ENCODE peak calls at places on chromosome 5, in eight cellular contexts. One of them, this sample, is unnamed.

GRCh38 chr5:67160985-67161384 is 35.6 kb downstream of the CD180 start:
- DNase-seq in body of pancreas: no peak
- DNase-seq in GM23248: peak; percentile 92
- DNase-seq in endodermal cell: no peak
- DNase-seq in aorta: no peak
- DNase-seq in CD4-positive, alpha-beta memory T cell: peak; percentile 43
- DNase-seq in naive thymus-derived CD4-positive, alpha-beta T cell: peak; percentile 53
- DNase-seq in OCI-LY7: no peak
- DNase-seq in this sample: no peak

GRCh38 chr5:125274211-125274610 is 527.8 kb upstream of the ZNF608 start:
- DNase-seq in body of pancreas: no peak
- DNase-seq in GM23248: no peak
- DNase-seq in endodermal cell: no peak
- DNase-seq in aorta: no peak
- DNase-seq in CD4-positive, alpha-beta memory T cell: no peak
- DNase-seq in naive thymus-derived CD4-positive, alpha-beta T cell: no peak
- DNase-seq in OCI-LY7: no peak
- DNase-seq in this sample: no peak

GRCh38 chr5:103120607-103121200 is 603 bp downstream of the PPIP5K2 start:
- DNase-seq in body of pancreas: peak; percentile 8
- DNase-seq in GM23248: peak; percentile 44
- DNase-seq in endodermal cell: peak; percentile 66
- DNase-seq in aorta: no peak
- DNase-seq in CD4-positive, alpha-beta memory T cell: no peak
- DNase-seq in naive thymus-derived CD4-positive, alpha-beta T cell: no peak
- DNase-seq in OCI-LY7: peak; percentile 38
- DNase-seq in this sample: no peak

GRCh38 chr5:78648359-78649219 is at the start of gene LHFPL2:
- DNase-seq in body of pancreas: peak; percentile 87
- DNase-seq in GM23248: peak; percentile 83
- DNase-seq in endodermal cell: peak; percentile 91
- DNase-seq in aorta: peak; percentile 86
- DNase-seq in CD4-positive, alpha-beta memory T cell: peak; percentile 9
- DNase-seq in naive thymus-derived CD4-positive, alpha-beta T cell: no peak
- DNase-seq in OCI-LY7: peak; percentile 75
- DNase-seq in this sample: peak; percentile 93

GRCh38 chr5:55234171-55234700 is 828 bp upstream of the CCNO start:
- DNase-seq in body of pancreas: peak; percentile 55
- DNase-seq in GM23248: peak; percentile 62
- DNase-seq in endodermal cell: peak; percentile 71
- DNase-seq in aorta: peak; percentile 52
- DNase-seq in CD4-positive, alpha-beta memory T cell: no peak
- DNase-seq in naive thymus-derived CD4-positive, alpha-beta T cell: no peak
- DNase-seq in OCI-LY7: no peak
- DNase-seq in this sample: no peak

GRCh38 chr5:37738057-37738691 is 101.7 kb downstream of the GDNF start:
- DNase-seq in body of pancreas: no peak
- DNase-seq in GM23248: peak; percentile 95
- DNase-seq in endodermal cell: no peak
- DNase-seq in aorta: no peak
- DNase-seq in CD4-positive, alpha-beta memory T cell: peak; percentile 33
- DNase-seq in naive thymus-derived CD4-positive, alpha-beta T cell: no peak
- DNase-seq in OCI-LY7: no peak
- DNase-seq in this sample: no peak

GRCh38 chr5:3377831-3378230 is 217.8 kb upstream of the IRX1 start:
- DNase-seq in body of pancreas: no peak
- DNase-seq in GM23248: no peak
- DNase-seq in endodermal cell: no peak
- DNase-seq in aorta: no peak
- DNase-seq in CD4-positive, alpha-beta memory T cell: no peak
- DNase-seq in naive thymus-derived CD4-positive, alpha-beta T cell: no peak
- DNase-seq in OCI-LY7: no peak
- DNase-seq in this sample: no peak

GRCh38 chr5:174599992-174600391 is 124.4 kb upstream of the MSX2 start:
- DNase-seq in body of pancreas: no peak
- DNase-seq in GM23248: no peak
- DNase-seq in endodermal cell: peak; percentile 82
- DNase-seq in aorta: no peak
- DNase-seq in CD4-positive, alpha-beta memory T cell: no peak
- DNase-seq in naive thymus-derived CD4-positive, alpha-beta T cell: no peak
- DNase-seq in OCI-LY7: no peak
- DNase-seq in this sample: no peak

GRCh38 chr5:95134326-95134725 is 150.6 kb downstream of the MCTP1 start:
- DNase-seq in body of pancreas: no peak
- DNase-seq in GM23248: no peak
- DNase-seq in endodermal cell: peak; percentile 53
- DNase-seq in aorta: no peak
- DNase-seq in CD4-positive, alpha-beta memory T cell: no peak
- DNase-seq in naive thymus-derived CD4-positive, alpha-beta T cell: no peak
- DNase-seq in OCI-LY7: no peak
- DNase-seq in this sample: no peak

GRCh38 chr5:79346420-79346824 is 110.5 kb downstream of the JMY start:
- DNase-seq in body of pancreas: no peak
- DNase-seq in GM23248: peak; percentile 88
- DNase-seq in endodermal cell: no peak
- DNase-seq in aorta: no peak
- DNase-seq in CD4-positive, alpha-beta memory T cell: no peak
- DNase-seq in naive thymus-derived CD4-positive, alpha-beta T cell: no peak
- DNase-seq in OCI-LY7: no peak
- DNase-seq in this sample: no peak

GRCh38 chr5:54083245-54083644 is 227.1 kb downstream of the ARL15 start:
- DNase-seq in body of pancreas: no peak
- DNase-seq in GM23248: no peak
- DNase-seq in endodermal cell: no peak
- DNase-seq in aorta: no peak
- DNase-seq in CD4-positive, alpha-beta memory T cell: no peak
- DNase-seq in naive thymus-derived CD4-positive, alpha-beta T cell: no peak
- DNase-seq in OCI-LY7: no peak
- DNase-seq in this sample: no peak

GRCh38 chr5:35822541-35822940 is 34.1 kb upstream of the IL7R start:
- DNase-seq in body of pancreas: no peak
- DNase-seq in GM23248: no peak
- DNase-seq in endodermal cell: no peak
- DNase-seq in aorta: no peak
- DNase-seq in CD4-positive, alpha-beta memory T cell: peak; percentile 59
- DNase-seq in naive thymus-derived CD4-positive, alpha-beta T cell: peak; percentile 82
- DNase-seq in OCI-LY7: no peak
- DNase-seq in this sample: no peak

GRCh38 chr5:95808686-95809413 is 13.7 kb downstream of the GLRX start:
- DNase-seq in body of pancreas: peak; percentile 53
- DNase-seq in GM23248: peak; percentile 88
- DNase-seq in endodermal cell: peak; percentile 40
- DNase-seq in aorta: peak; percentile 89
- DNase-seq in CD4-positive, alpha-beta memory T cell: peak; percentile 77
- DNase-seq in naive thymus-derived CD4-positive, alpha-beta T cell: peak; percentile 89
- DNase-seq in OCI-LY7: peak; percentile 97
- DNase-seq in this sample: peak; percentile 77

GRCh38 chr5:65802820-65803219 is 80.8 kb downstream of the NLN start:
- DNase-seq in body of pancreas: no peak
- DNase-seq in GM23248: no peak
- DNase-seq in endodermal cell: no peak
- DNase-seq in aorta: no peak
- DNase-seq in CD4-positive, alpha-beta memory T cell: no peak
- DNase-seq in naive thymus-derived CD4-positive, alpha-beta T cell: no peak
- DNase-seq in OCI-LY7: peak; percentile 21
- DNase-seq in this sample: no peak

GRCh38 chr5:126383246-126383645 is 40.0 kb upstream of the GRAMD2B start:
- DNase-seq in body of pancreas: no peak
- DNase-seq in GM23248: peak; percentile 55
- DNase-seq in endodermal cell: no peak
- DNase-seq in aorta: no peak
- DNase-seq in CD4-positive, alpha-beta memory T cell: no peak
- DNase-seq in naive thymus-derived CD4-positive, alpha-beta T cell: no peak
- DNase-seq in OCI-LY7: no peak
- DNase-seq in this sample: no peak

GRCh38 chr5:145855842-145856267 is 17.0 kb downstream of the GRXCR2 start:
- DNase-seq in body of pancreas: no peak
- DNase-seq in GM23248: no peak
- DNase-seq in endodermal cell: no peak
- DNase-seq in aorta: no peak
- DNase-seq in CD4-positive, alpha-beta memory T cell: no peak
- DNase-seq in naive thymus-derived CD4-positive, alpha-beta T cell: no peak
- DNase-seq in OCI-LY7: no peak
- DNase-seq in this sample: no peak

GRCh38 chr5:31485376-31486207 is 46.3 kb downstream of the DROSHA start:
- DNase-seq in body of pancreas: no peak
- DNase-seq in GM23248: no peak
- DNase-seq in endodermal cell: no peak
- DNase-seq in aorta: no peak
- DNase-seq in CD4-positive, alpha-beta memory T cell: no peak
- DNase-seq in naive thymus-derived CD4-positive, alpha-beta T cell: no peak
- DNase-seq in OCI-LY7: no peak
- DNase-seq in this sample: no peak

GRCh38 chr5:139193928-139194327 is 4.2 kb downstream of the SIL1 start:
- DNase-seq in body of pancreas: peak; percentile 20
- DNase-seq in GM23248: peak; percentile 44
- DNase-seq in endodermal cell: peak; percentile 56
- DNase-seq in aorta: no peak
- DNase-seq in CD4-positive, alpha-beta memory T cell: no peak
- DNase-seq in naive thymus-derived CD4-positive, alpha-beta T cell: no peak
- DNase-seq in OCI-LY7: no peak
- DNase-seq in this sample: no peak
- H3K4me3 ChIP-seq in body of pancreas: no peak overlapping the region
- H3K4me3 ChIP-seq in GM23248: no peak overlapping the region
- H3K4me3 ChIP-seq in endodermal cell: no peak overlapping the region
- H3K4me3 ChIP-seq in aorta: no peak overlapping the region
- H3K4me3 ChIP-seq in CD4-positive, alpha-beta memory T cell: no peak overlapping the region
- H3K4me3 ChIP-seq in naive thymus-derived CD4-positive, alpha-beta T cell: no peak overlapping the region
- H3K4me3 ChIP-seq in OCI-LY7: no peak overlapping the region
- H3K4me3 ChIP-seq in this sample: no peak overlapping the region

DNA sequence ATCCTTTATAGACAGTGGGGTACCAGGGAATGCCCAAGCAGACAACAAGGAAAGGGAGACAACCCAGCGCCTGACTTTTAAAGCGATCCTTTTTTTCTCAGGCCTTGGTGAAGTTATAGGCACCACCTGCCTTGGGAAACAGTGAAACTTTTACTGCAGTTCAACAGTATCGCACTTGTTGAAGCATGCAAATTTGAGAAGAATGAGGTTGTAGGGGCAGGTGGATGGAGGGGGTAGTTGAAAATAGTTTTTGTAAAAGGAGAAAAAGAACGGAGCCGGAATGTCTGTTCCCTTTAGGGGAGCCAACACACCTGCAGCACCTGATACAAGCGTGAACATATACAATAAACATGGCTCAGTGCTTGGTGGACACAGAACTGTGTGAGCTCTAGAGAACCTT is 190.2 kb upstream of the NR3C1 start:
- DNase-seq in body of pancreas: no peak
- DNase-seq in GM23248: no peak
- DNase-seq in endodermal cell: no peak
- DNase-seq in aorta: no peak
- DNase-seq in CD4-positive, alpha-beta memory T cell: no peak
- DNase-seq in naive thymus-derived CD4-positive, alpha-beta T cell: no peak
- DNase-seq in OCI-LY7: peak; percentile 81
- DNase-seq in this sample: no peak
- H3K27ac ChIP-seq in body of pancreas: no peak overlapping the region
- H3K27ac ChIP-seq in GM23248: no peak overlapping the region
- H3K27ac ChIP-seq in endodermal cell: no peak overlapping the region
- H3K27ac ChIP-seq in aorta: no peak overlapping the region
- H3K27ac ChIP-seq in CD4-positive, alpha-beta memory T cell: no peak overlapping the region
- H3K27ac ChIP-seq in naive thymus-derived CD4-positive, alpha-beta T cell: no peak overlapping the region
- H3K27ac ChIP-seq in OCI-LY7: peak overlapping the region; percentile 93
- H3K27ac ChIP-seq in this sample: no peak overlapping the region

GRCh38 chr5:157279605-157280239 is 13.8 kb downstream of the CYFIP2 start:
- DNase-seq in body of pancreas: no peak
- DNase-seq in GM23248: peak; percentile 6
- DNase-seq in endodermal cell: no peak
- DNase-seq in aorta: no peak
- DNase-seq in CD4-positive, alpha-beta memory T cell: no peak
- DNase-seq in naive thymus-derived CD4-positive, alpha-beta T cell: no peak
- DNase-seq in OCI-LY7: no peak
- DNase-seq in this sample: no peak

GRCh38 chr5:157280511-157280910 is 14.6 kb downstream of the CYFIP2 start:
- DNase-seq in body of pancreas: no peak
- DNase-seq in GM23248: no peak
- DNase-seq in endodermal cell: no peak
- DNase-seq in aorta: no peak
- DNase-seq in CD4-positive, alpha-beta memory T cell: no peak
- DNase-seq in naive thymus-derived CD4-positive, alpha-beta T cell: no peak
- DNase-seq in OCI-LY7: no peak
- DNase-seq in this sample: no peak

GRCh38 chr5:157280927-157281326 is 15.0 kb downstream of the CYFIP2 start:
- DNase-seq in body of pancreas: no peak
- DNase-seq in GM23248: peak; percentile 91
- DNase-seq in endodermal cell: no peak
- DNase-seq in aorta: no peak
- DNase-seq in CD4-positive, alpha-beta memory T cell: no peak
- DNase-seq in naive thymus-derived CD4-positive, alpha-beta T cell: no peak
- DNase-seq in OCI-LY7: no peak
- DNase-seq in this sample: no peak

GRCh38 chr5:157283434-157283833 is 17.5 kb downstream of the CYFIP2 start:
- DNase-seq in body of pancreas: no peak
- DNase-seq in GM23248: no peak
- DNase-seq in endodermal cell: no peak
- DNase-seq in aorta: no peak
- DNase-seq in CD4-positive, alpha-beta memory T cell: no peak
- DNase-seq in naive thymus-derived CD4-positive, alpha-beta T cell: peak; percentile 45
- DNase-seq in OCI-LY7: peak; percentile 89
- DNase-seq in this sample: no peak

GRCh38 chr5:157282150-157282549 is 16.2 kb downstream of the CYFIP2 start:
- DNase-seq in body of pancreas: no peak
- DNase-seq in GM23248: no peak
- DNase-seq in endodermal cell: no peak
- DNase-seq in aorta: no peak
- DNase-seq in CD4-positive, alpha-beta memory T cell: no peak
- DNase-seq in naive thymus-derived CD4-positive, alpha-beta T cell: no peak
- DNase-seq in OCI-LY7: no peak
- DNase-seq in this sample: no peak
- H3K4me1 ChIP-seq in body of pancreas: no peaks in the 10 kb centered on the region
- H3K4me1 ChIP-seq in GM23248: peaks cover 27% of the 10 kb centered on the region
- H3K4me1 ChIP-seq in endodermal cell: no peaks in the 10 kb centered on the region
- H3K4me1 ChIP-seq in aorta: no peaks in the 10 kb centered on the region
- H3K4me1 ChIP-seq in CD4-positive, alpha-beta memory T cell: peaks cover 92% of the 10 kb centered on the region
- H3K4me1 ChIP-seq in naive thymus-derived CD4-positive, alpha-beta T cell: peaks cover 58% of the 10 kb centered on the region
- H3K4me1 ChIP-seq in OCI-LY7: peaks cover 36% of the 10 kb centered on the region
- H3K4me1 ChIP-seq in this sample: peaks cover 4% of the 10 kb centered on the region

GRCh38 chr5:171391996-171392577 is 4.4 kb downstream of the NPM1 start:
- DNase-seq in body of pancreas: no peak
- DNase-seq in GM23248: no peak
- DNase-seq in endodermal cell: peak; percentile 45
- DNase-seq in aorta: no peak
- DNase-seq in CD4-positive, alpha-beta memory T cell: no peak
- DNase-seq in naive thymus-derived CD4-positive, alpha-beta T cell: no peak
- DNase-seq in OCI-LY7: no peak
- DNase-seq in this sample: no peak

GRCh38 chr5:171388816-171389168 is 1.1 kb downstream of the NPM1 start:
- DNase-seq in body of pancreas: no peak
- DNase-seq in GM23248: peak; percentile 50
- DNase-seq in endodermal cell: no peak
- DNase-seq in aorta: no peak
- DNase-seq in CD4-positive, alpha-beta memory T cell: no peak
- DNase-seq in naive thymus-derived CD4-positive, alpha-beta T cell: no peak
- DNase-seq in OCI-LY7: no peak
- DNase-seq in this sample: no peak

GRCh38 chr5:171387970-171388815 is 544 bp downstream of the NPM1 start:
- DNase-seq in body of pancreas: peak; percentile 73
- DNase-seq in GM23248: peak; percentile 91
- DNase-seq in endodermal cell: peak; percentile 87
- DNase-seq in aorta: peak; percentile 87
- DNase-seq in CD4-positive, alpha-beta memory T cell: peak; percentile 78
- DNase-seq in naive thymus-derived CD4-positive, alpha-beta T cell: peak; percentile 81
- DNase-seq in OCI-LY7: peak; percentile 87
- DNase-seq in this sample: peak; percentile 84

GRCh38 chr5:171392585-171393159 is 5.0 kb downstream of the NPM1 start:
- DNase-seq in body of pancreas: no peak
- DNase-seq in GM23248: no peak
- DNase-seq in endodermal cell: no peak
- DNase-seq in aorta: no peak
- DNase-seq in CD4-positive, alpha-beta memory T cell: no peak
- DNase-seq in naive thymus-derived CD4-positive, alpha-beta T cell: no peak
- DNase-seq in OCI-LY7: no peak
- DNase-seq in this sample: no peak

GRCh38 chr5:171390883-171391677 is 3.4 kb downstream of the NPM1 start:
- DNase-seq in body of pancreas: no peak
- DNase-seq in GM23248: peak; percentile 29
- DNase-seq in endodermal cell: no peak
- DNase-seq in aorta: no peak
- DNase-seq in CD4-positive, alpha-beta memory T cell: peak; percentile 24
- DNase-seq in naive thymus-derived CD4-positive, alpha-beta T cell: no peak
- DNase-seq in OCI-LY7: no peak
- DNase-seq in this sample: no peak
- H3K4me3 ChIP-seq in body of pancreas: no peak overlapping the region
- H3K4me3 ChIP-seq in GM23248: peak overlapping the region; percentile 99
- H3K4me3 ChIP-seq in endodermal cell: peak overlapping the region; percentile 97
- H3K4me3 ChIP-seq in aorta: no peak overlapping the region
- H3K4me3 ChIP-seq in CD4-positive, alpha-beta memory T cell: no peak overlapping the region
- H3K4me3 ChIP-seq in naive thymus-derived CD4-positive, alpha-beta T cell: peak overlapping the region; percentile 14
- H3K4me3 ChIP-seq in OCI-LY7: peak overlapping the region; percentile 99
- H3K4me3 ChIP-seq in this sample: peak overlapping the region; percentile 81

This sample was measured in left lung.